ENCODE peak calls at places on chromosomes 7 and 10, in eight cellular contexts. R is lung; U is choroid plexus epithelial cell; Y is non-pigmented ciliary epithelial cell; F is activated CD4-positive, alpha-beta T cell treated with anti-CD3 and anti-CD28 coated beads, Interleukin-2, amount 10 ng/mL, durations not matched to agents 7 days and 5 days; O is NCI-H1417; B is bronchial epithelial cell; M is BJ. L is an unnamed sample.

GRCh38 chr7:1181031-1181430 is 21.0 kb upstream of the ZFAND2A start:
- DNase-seq in Y (no peak), F (no peak), O (no peak), B (no peak), R (no peak), U (no peak), M (no peak), L (no peak)

GRCh38 chr7:105594034-105594433 is 12.7 kb upstream of the EFCAB10 start:
- DNase-seq in B (no peak), Y (no peak), M (no peak), F (no peak), R (no peak), U (no peak), O (no peak), L (no peak)

GRCh38 chr10:109914966-109915365 is 8.3 kb downstream of the XPNPEP1 start:
- DNase-seq in B (peak; percentile 98), F (peak; percentile 66), O (no peak), M (no peak), Y (peak; percentile 85), R (no peak), U (peak; percentile 93), L (no peak)

GRCh38 chr7:50664461-50664922 is 99.3 kb upstream of the DDC start:
- DNase-seq in U (peak; percentile 67), F (no peak), B (peak; percentile 95), R (no peak), Y (no peak), M (no peak), O (no peak), L (no peak)

GRCh38 chr10:69864321-69864720 is 62.6 kb downstream of the COL13A1 start:
- DNase-seq in U (peak; percentile 92), M (peak; percentile 74), R (no peak), O (no peak), F (no peak), B (peak; percentile 93), Y (peak; percentile 78), L (no peak)

GRCh38 chr7:74033372-74034311 is 5.7 kb downstream of the ELN start:
- DNase-seq in U (peak; percentile 56), O (no peak), Y (no peak), M (no peak), F (no peak), R (peak; percentile 47), B (no peak), L (no peak)

GRCh38 chr10:117860823-117861222 is 185.9 kb downstream of the RAB11FIP2 start:
- DNase-seq in O (peak; percentile 2), R (no peak), Y (peak; percentile 1), M (no peak), F (no peak), B (peak; percentile 46), U (peak; percentile 62), L (peak; percentile 7)

GRCh38 chr10:71834343-71834674 is 16.7 kb downstream of the PSAP start:
- DNase-seq in O (no peak), B (no peak), U (no peak), F (no peak), Y (no peak), M (no peak), R (no peak), L (no peak)

GRCh38 chr10:62456611-62457101 is 82.5 kb downstream of the ZNF365 start:
- DNase-seq in U (no peak), F (no peak), B (no peak), O (no peak), Y (no peak), M (peak; percentile 59), R (no peak), L (peak; percentile 76)

GRCh38 chr7:65430344-65431186 is 56.9 kb downstream of the ZNF92 start:
- DNase-seq in B (no peak), U (no peak), F (no peak), Y (no peak), R (no peak), M (no peak), O (no peak), L (no peak)

GRCh38 chr10:87092861-87093460 is 1.7 kb downstream of the GLUD1 start:
- DNase-seq in O (no peak), F (peak; percentile 47), M (no peak), B (peak; percentile 62), R (no peak), Y (no peak), U (peak; percentile 60), L (no peak)

GRCh38 chr7:103984050-103984449 is 5.4 kb downstream of the RELN start:
- DNase-seq in M (no peak), F (no peak), B (no peak), R (no peak), Y (no peak), O (no peak), U (no peak), L (no peak)

GRCh38 chr7:4824120-4824775 is 37.6 kb downstream of the PAPOLB start:
- DNase-seq in R (no peak), U (no peak), O (no peak), B (no peak), M (no peak), Y (no peak), F (no peak), L (no peak)

GRCh38 chr10:22607261-22607660 is 107.1 kb downstream of the PIP4K2A start:
- DNase-seq in R (no peak), U (no peak), B (no peak), F (no peak), M (no peak), O (no peak), Y (no peak), L (no peak)

GRCh38 chr10:121910673-121911420 is 17.0 kb downstream of the ATE1 start:
- DNase-seq in R (no peak), B (no peak), F (no peak), O (no peak), Y (no peak), U (peak; percentile 62), M (no peak), L (no peak)

GRCh38 chr7:99372275-99373085 is 2.0 kb upstream of the ARPC1B start:
- DNase-seq in M (no peak), B (peak; percentile 42), Y (no peak), F (no peak), O (no peak), R (peak; percentile 74), U (peak; percentile 74), L (no peak)

GRCh38 chr7:95687759-95688343 is 84.5 kb upstream of the DYNC1I1 start:
- DNase-seq in M (no peak), B (peak; percentile 21), Y (no peak), O (peak; percentile 27), U (peak; percentile 72), R (no peak), F (no peak), L (no peak)

GRCh38 chr10:65891073-65891981 is 1034.5 kb upstream of the LRRTM3 start:
- DNase-seq in M (no peak), Y (no peak), R (no peak), F (no peak), B (peak; percentile 20), U (no peak), O (no peak), L (no peak)

GRCh38 chr7:3588341-3588740 is 287.3 kb downstream of the SDK1 start:
- DNase-seq in M (no peak), O (no peak), B (peak; percentile 50), U (no peak), Y (no peak), R (no peak), F (no peak), L (no peak)

GRCh38 chr10:46096909-46097575 is 51.0 kb upstream of the MSMB start:
- DNase-seq in Y (no peak), B (no peak), M (no peak), O (no peak), F (peak; percentile 39), R (no peak), U (no peak), L (no peak)

GRCh38 chr10:132270256-132270655 is 37.5 kb downstream of the STK32C start:
- DNase-seq in Y (no peak), R (no peak), U (no peak), B (no peak), M (no peak), F (no peak), O (no peak), L (no peak)

GRCh38 chr7:98836811-98837631 is 32.8 kb downstream of the TMEM130 start:
- DNase-seq in B (peak; percentile 23), O (peak; percentile 66), Y (no peak), F (peak; percentile 16), R (no peak), U (peak; percentile 52), M (no peak), L (no peak)

GRCh38 chr7:116173051-116174028 is 37.0 kb upstream of the TES start:
- DNase-seq in M (no peak), R (no peak), U (peak; percentile 83), O (peak; percentile 61), B (peak; percentile 72), F (peak; percentile 63), Y (no peak), L (peak; percentile 72)

GRCh38 chr10:131921191-131921590 is 20.4 kb downstream of the PPP2R2D start:
- DNase-seq in Y (no peak), R (no peak), U (no peak), B (peak; percentile 83), M (no peak), F (no peak), O (peak; percentile 2), L (no peak)

GRCh38 chr10:125083576-125083920 is 76.8 kb downstream of the CTBP2 start:
- DNase-seq in R (no peak), M (peak; percentile 71), Y (peak; percentile 45), F (no peak), B (no peak), O (no peak), U (peak; percentile 91), L (no peak)

GRCh38 chr10:1963341-1963740 is 226.0 kb upstream of the ADARB2 start:
- DNase-seq in B (no peak), R (no peak), U (no peak), M (no peak), Y (no peak), O (no peak), F (no peak), L (no peak)

GRCh38 chr10:112222799-112223198 is 39.2 kb upstream of the GPAM start:
- DNase-seq in O (no peak), M (no peak), R (no peak), B (no peak), Y (no peak), U (no peak), F (no peak), L (no peak)

GRCh38 chr10:28984431-28984830 is 304.4 kb upstream of the LYZL1 start:
- DNase-seq in O (no peak), Y (peak; percentile 46), M (peak; percentile 73), B (peak; percentile 91), U (peak; percentile 93), F (no peak), R (peak; percentile 89), L (peak; percentile 48)

GRCh38 chr7:73858807-73859206 is 2.2 kb upstream of the TMEM270 start:
- DNase-seq in Y (no peak), O (no peak), U (peak; percentile 35), M (no peak), R (no peak), F (no peak), B (no peak), L (no peak)

GRCh38 chr7:100432621-100433275 is 3.1 kb downstream of the MEPCE start:
- DNase-seq in M (no peak), O (no peak), B (no peak), Y (no peak), U (no peak), R (no peak), F (no peak), L (no peak)

GRCh38 chr10:110493832-110494426 is 3.8 kb upstream of the DUSP5 start:
- DNase-seq in U (peak; percentile 39), B (peak; percentile 78), F (no peak), Y (no peak), M (no peak), O (no peak), R (no peak), L (no peak)